ENCODE peak calls at places on chromosomes 7 and 10, in five cellular contexts. H, G, P, M and K are unnamed samples.
A peak's percentile ranks its signal among the peaks of the same experiment; 100 is the strongest.

GRCh38 chr10:119538632-119539358 is 3.7 kb downstream of the RGS10 start:
- DNase-seq in H (no peak), G (no peak), P (no peak), M (peak; percentile 35), K (no peak)

GRCh38 chr10:93079663-93080349 is 6.1 kb downstream of the CYP26A1 start:
- DNase-seq in H (no peak), G (no peak), P (no peak), M (no peak), K (no peak)

GRCh38 chr10:88830643-88831277 is 20.9 kb downstream of the ANKRD22 start:
- DNase-seq in H (no peak), G (no peak), P (no peak), M (no peak), K (no peak)

GRCh38 chr7:1546909-1547776 is 8.9 kb downstream of the TMEM184A start:
- DNase-seq in H (no peak), G (no peak), P (no peak), M (no peak), K (no peak)

GRCh38 chr7:3722396-3722846 is 421.4 kb downstream of the SDK1 start:
- DNase-seq in H (peak; percentile 2), G (peak; percentile 11), P (no peak), M (no peak), K (peak; percentile 50)

GRCh38 chr10:132688580-132689420 is 97.1 kb downstream of the NKX6-2 start:
- DNase-seq in H (no peak), G (no peak), P (no peak), M (no peak), K (no peak)

GRCh38 chr7:73758581-73759138 is 11.4 kb downstream of the CLDN3 start:
- DNase-seq in H (no peak), G (no peak), P (no peak), M (peak; percentile 63), K (no peak)

GRCh38 chr10:113770346-113770745 is 18.9 kb downstream of the PLEKHS1 start:
- DNase-seq in H (no peak), G (no peak), P (no peak), M (no peak), K (no peak)

GRCh38 chr7:36473454-36474282 is 84.0 kb downstream of the ANLN start:
- DNase-seq in H (no peak), G (peak; percentile 28), P (no peak), M (peak; percentile 51), K (peak; percentile 57)

GRCh38 chr7:15556706-15557105 is 5.1 kb downstream of the AGMO start:
- DNase-seq in H (no peak), G (no peak), P (no peak), M (no peak), K (no peak)

GRCh38 chr7:100584677-100585510 is 1.0 kb downstream of the LRCH4 start:
- DNase-seq in H (peak; percentile 89), G (no peak), P (no peak), M (peak; percentile 73), K (peak; percentile 67)

GRCh38 chr7:11642841-11643240 is 189.2 kb downstream of the THSD7A start:
- DNase-seq in H (no peak), G (no peak), P (no peak), M (no peak), K (no peak)

GRCh38 chr7:139078399-139078798 is 31.1 kb downstream of the ZC3HAV1 start:
- DNase-seq in H (peak; percentile 75), G (no peak), P (no peak), M (no peak), K (no peak)

GRCh38 chr10:72483452-72483851 is 128.7 kb upstream of the DNAJB12 start:
- DNase-seq in H (no peak), G (no peak), P (no peak), M (no peak), K (no peak)

DNA sequence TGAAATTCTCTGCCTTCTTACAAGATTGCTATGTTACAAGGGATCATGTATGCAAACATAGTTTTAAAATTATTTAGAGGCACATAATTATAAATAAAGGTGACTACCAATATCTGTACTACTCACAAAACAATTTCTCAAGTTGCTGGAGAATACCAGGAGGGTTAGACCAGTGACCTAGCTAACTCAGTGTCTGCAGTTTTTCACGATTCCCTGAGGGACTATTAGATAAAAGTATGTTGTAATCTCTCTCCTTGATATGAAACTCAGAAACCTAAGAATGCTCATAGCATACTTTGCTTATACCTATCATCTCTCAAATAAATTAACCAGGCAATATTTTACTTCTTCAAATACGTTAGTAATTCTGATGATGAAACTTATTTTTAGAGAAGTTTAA is 534.0 kb upstream of the ANKRD30A start:
- DNase-seq in H (no peak), G (no peak), P (no peak), M (no peak), K (no peak)
- TF ChIP-seq RCOR1 in H (no peak), G (no peak), P (no peak), M (no peak), K (no peak)

DNA sequence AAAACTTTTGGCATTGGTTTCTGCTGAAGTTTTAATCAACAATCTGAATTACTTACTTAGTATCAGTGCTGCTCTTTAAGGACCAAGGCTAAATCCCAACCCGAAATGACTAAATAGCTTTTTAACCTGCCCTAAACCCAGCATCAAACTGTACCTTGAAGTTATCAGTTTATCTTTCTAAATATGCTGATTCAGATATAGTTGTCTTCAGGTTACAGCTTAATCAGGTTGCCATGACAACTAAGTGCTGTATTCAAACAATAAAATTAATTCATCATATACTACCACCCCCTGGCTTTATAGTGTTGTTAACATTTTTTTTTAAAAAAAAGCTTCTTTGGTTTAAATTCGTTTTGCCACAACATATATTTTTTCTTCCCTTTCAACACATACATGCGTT is 239.6 kb downstream of the TWIST1 start:
- DNase-seq in H (no peak), G (no peak), P (no peak), M (no peak), K (no peak)
- TF ChIP-seq RCOR1 in H (no peak), G (no peak), P (no peak), M (no peak), K (no peak)

GRCh38 chr10:3397231-3397630 is 224.6 kb upstream of the PITRM1 start:
- DNase-seq in H (peak; percentile 40), G (peak; percentile 10), P (no peak), M (no peak), K (no peak)
- TF ChIP-seq RCOR1 in H (no peak), G (no peak), P (no peak), M (no peak), K (no peak)

GRCh38 chr10:5446390-5446926 is 34.1 kb downstream of the NET1 start:
- DNase-seq in H (peak; percentile 84), G (peak; percentile 76), P (no peak), M (peak; percentile 98), K (no peak)
- TF ChIP-seq RCOR1 in H (peak; percentile 30), G (no peak), P (no peak), M (no peak), K (no peak)

DNA sequence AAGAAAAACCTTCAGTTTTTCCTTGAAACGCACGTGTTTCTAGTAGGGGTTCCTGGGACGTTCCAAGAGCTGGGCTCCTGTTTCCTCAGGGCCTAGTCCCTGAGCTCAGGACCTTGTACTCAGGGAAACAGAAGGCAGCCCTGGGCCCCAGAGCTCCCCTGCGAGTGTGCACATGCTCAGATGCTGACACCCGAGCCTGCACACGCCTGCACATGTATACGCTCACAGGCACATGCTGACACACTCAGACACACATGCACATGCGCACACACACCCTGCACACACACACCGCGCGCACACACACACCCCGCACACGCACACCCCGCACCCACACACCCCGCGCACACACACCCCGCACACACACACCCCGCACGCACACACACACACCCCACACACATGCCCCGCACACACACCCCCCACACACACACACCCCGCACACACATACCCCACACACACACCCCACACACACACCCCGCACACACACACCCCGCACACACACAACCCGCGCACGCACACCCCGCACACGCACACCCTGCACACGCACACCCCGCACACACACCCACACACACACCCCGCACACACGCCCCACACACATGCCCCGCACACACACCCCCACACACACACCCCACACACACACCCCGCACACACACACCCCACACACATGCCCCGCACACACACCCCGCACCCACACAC is 52.2 kb downstream of the CALML3 start:
- DNase-seq in H (no peak), G (no peak), P (no peak), M (no peak), K (no peak)
- TF ChIP-seq RCOR1 in H (no peak), G (no peak), P (no peak), M (no peak), K (no peak)

GRCh38 chr7:23333671-23334246 is 34.6 kb downstream of the MALSU1 start:
- DNase-seq in H (peak; percentile 96), G (peak; percentile 62), P (no peak), M (no peak), K (no peak)
- TF ChIP-seq RCOR1 in H (no peak), G (no peak), P (no peak), M (no peak), K (no peak)

GRCh38 chr7:149147072-149147729 is at the start of gene ZNF398:
- DNase-seq in H (peak; percentile 77), G (peak; percentile 82), P (peak; percentile 69), M (peak; percentile 97), K (peak; percentile 99)
- TF ChIP-seq RCOR1 in H (no peak), G (no peak), P (no peak), M (no peak), K (no peak)

GRCh38 chr7:7820939-7821338 is 102.5 kb upstream of the RPA3 start:
- DNase-seq in H (no peak), G (no peak), P (peak; percentile 77), M (no peak), K (no peak)
- TF ChIP-seq RCOR1 in H (no peak), G (no peak), P (no peak), M (no peak), K (no peak)

GRCh38 chr10:128518000-128518399 is 391.8 kb upstream of the MKI67 start:
- DNase-seq in H (no peak), G (no peak), P (no peak), M (no peak), K (no peak)

GRCh38 chr10:128519581-128519980 is 393.4 kb upstream of the MKI67 start:
- DNase-seq in H (no peak), G (no peak), P (no peak), M (no peak), K (peak; percentile 50)

GRCh38 chr10:128522551-128523289 is 396.5 kb upstream of the MKI67 start:
- DNase-seq in H (no peak), G (no peak), P (no peak), M (no peak), K (no peak)

GRCh38 chr10:128516180-128516579 is 390.0 kb upstream of the MKI67 start:
- DNase-seq in H (no peak), G (no peak), P (no peak), M (no peak), K (no peak)

DNA sequence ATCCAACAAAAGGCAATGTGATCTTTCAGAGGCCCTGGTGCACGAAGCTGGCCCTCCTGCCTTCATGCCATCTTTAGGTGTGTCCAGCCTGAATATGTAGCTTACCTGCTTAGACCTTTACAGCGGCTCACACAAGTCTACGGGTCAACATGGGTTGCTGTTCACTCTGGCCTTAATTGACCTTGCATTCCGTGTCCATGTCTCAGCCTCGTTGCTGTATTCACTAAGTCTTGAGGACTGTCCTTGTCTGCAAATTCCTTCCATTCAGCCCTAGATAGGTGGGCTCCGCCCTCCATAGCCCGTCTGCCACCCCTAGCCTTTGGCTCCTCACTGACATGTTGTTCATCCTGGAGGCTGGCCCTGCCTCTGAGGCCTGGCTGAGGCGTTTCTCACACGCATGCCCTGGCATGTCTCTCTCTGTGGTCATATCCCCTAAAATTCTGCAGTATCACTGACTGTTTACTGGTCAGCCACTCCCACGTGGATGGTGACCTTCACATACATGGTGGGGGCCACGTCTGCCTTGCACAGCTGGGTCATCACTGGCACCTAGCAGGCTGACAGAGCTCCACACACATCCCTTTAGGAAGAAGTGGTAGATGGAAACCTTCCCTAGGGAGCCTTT is 394.1 kb upstream of the MKI67 start:
- DNase-seq in H (no peak), G (no peak), P (no peak), M (no peak), K (no peak)
- TF ChIP-seq RCOR1 in H (no peak), G (no peak), P (no peak), M (no peak), K (no peak)